ENCODE peak calls at places on chromosome 4, in seven cellular contexts. W, I, H, P, T, V and G are unnamed samples.

GRCh38 chr4:155807021-155807420 is 48.2 kb downstream of the GUCY1B1 start:
- DNase-seq in W (no peak), I (no peak), H (no peak), P (no peak), T (no peak), V (no peak), G (no peak)

GRCh38 chr4:176548571-176548970 is 228.8 kb downstream of the SPCS3 start:
- DNase-seq in W (no peak), I (no peak), H (no peak), P (no peak), T (no peak), V (no peak), G (no peak)

GRCh38 chr4:185229021-185229818 is 19.8 kb downstream of the SNX25 start:
- DNase-seq in W (no peak), I (peak; percentile 81), H (no peak), P (no peak), T (no peak), V (no peak), G (no peak)

GRCh38 chr4:72970756-72971155 is 98.8 kb downstream of the COX18 start:
- DNase-seq in W (no peak), I (no peak), H (no peak), P (no peak), T (no peak), V (no peak), G (no peak)

GRCh38 chr4:150769235-150769634 is 187.3 kb downstream of the MAB21L2 start:
- DNase-seq in W (no peak), I (peak; percentile 32), H (no peak), P (no peak), T (no peak), V (no peak), G (no peak)

GRCh38 chr4:54976682-54977081 is 148.7 kb downstream of the KDR start:
- DNase-seq in W (peak; percentile 79), I (no peak), H (no peak), P (no peak), T (no peak), V (no peak), G (no peak)

GRCh38 chr4:2792711-2793577 is at the start of gene SH3BP2:
- DNase-seq in W (peak; percentile 85), I (peak; percentile 86), H (peak; percentile 90), P (peak; percentile 48), T (peak; percentile 81), V (peak; percentile 91), G (peak; percentile 88)

GRCh38 chr4:54958236-54958635 is 167.2 kb downstream of the KDR start:
- DNase-seq in W (no peak), I (no peak), H (no peak), P (no peak), T (no peak), V (no peak), G (no peak)

GRCh38 chr4:186360551-186360950 is 94.6 kb downstream of the F11 start:
- DNase-seq in W (no peak), I (no peak), H (no peak), P (no peak), T (no peak), V (no peak), G (no peak)

GRCh38 chr4:158722917-158723793 is at the start of gene PPID:
- DNase-seq in W (peak; percentile 85), I (peak; percentile 88), H (peak; percentile 86), P (peak; percentile 85), T (peak; percentile 78), V (peak; percentile 92), G (peak; percentile 90)

GRCh38 chr4:172245493-172245892 is 432.3 kb downstream of the GALNTL6 start:
- DNase-seq in W (no peak), I (no peak), H (no peak), P (no peak), T (no peak), V (no peak), G (no peak)

GRCh38 chr4:119243868-119244267 is 31.4 kb downstream of the USP53 start:
- DNase-seq in W (no peak), I (no peak), H (no peak), P (no peak), T (no peak), V (no peak), G (no peak)

GRCh38 chr4:148515248-148515647 is 73.0 kb upstream of the NR3C2 start:
- DNase-seq in W (no peak), I (no peak), H (no peak), P (no peak), T (no peak), V (no peak), G (no peak)

GRCh38 chr4:7703669-7704068 is 236.0 kb downstream of the AFAP1 start:
- DNase-seq in W (no peak), I (no peak), H (no peak), P (no peak), T (no peak), V (no peak), G (no peak)

GRCh38 chr4:100497729-100498250 is 20.0 kb downstream of the EMCN start:
- DNase-seq in W (no peak), I (no peak), H (no peak), P (no peak), T (no peak), V (no peak), G (no peak)

GRCh38 chr4:180827193-180827592 is 1416.0 kb upstream of the TENM3 start:
- DNase-seq in W (no peak), I (no peak), H (peak; percentile 19), P (no peak), T (no peak), V (no peak), G (no peak)

GRCh38 chr4:163681208-163681821 is 186.8 kb downstream of the TMA16 start:
- DNase-seq in W (no peak), I (no peak), H (peak; percentile 25), P (peak; percentile 89), T (no peak), V (no peak), G (peak; percentile 56)

GRCh38 chr4:93480452-93480851 is 348.1 kb upstream of the ATOH1 start:
- DNase-seq in W (no peak), I (no peak), H (no peak), P (no peak), T (no peak), V (no peak), G (no peak)

GRCh38 chr4:63212075-63212474 is 1197.2 kb downstream of the TECRL start:
- DNase-seq in W (no peak), I (no peak), H (no peak), P (no peak), T (no peak), V (no peak), G (no peak)

GRCh38 chr4:54945838-54946237 is 179.6 kb downstream of the KDR start:
- DNase-seq in W (no peak), I (no peak), H (no peak), P (peak; percentile 26), T (no peak), V (no peak), G (no peak)

GRCh38 chr4:76892601-76893000 is 5.3 kb downstream of the SOWAHB start:
- DNase-seq in W (no peak), I (peak; percentile 61), H (no peak), P (no peak), T (no peak), V (no peak), G (no peak)

DNA sequence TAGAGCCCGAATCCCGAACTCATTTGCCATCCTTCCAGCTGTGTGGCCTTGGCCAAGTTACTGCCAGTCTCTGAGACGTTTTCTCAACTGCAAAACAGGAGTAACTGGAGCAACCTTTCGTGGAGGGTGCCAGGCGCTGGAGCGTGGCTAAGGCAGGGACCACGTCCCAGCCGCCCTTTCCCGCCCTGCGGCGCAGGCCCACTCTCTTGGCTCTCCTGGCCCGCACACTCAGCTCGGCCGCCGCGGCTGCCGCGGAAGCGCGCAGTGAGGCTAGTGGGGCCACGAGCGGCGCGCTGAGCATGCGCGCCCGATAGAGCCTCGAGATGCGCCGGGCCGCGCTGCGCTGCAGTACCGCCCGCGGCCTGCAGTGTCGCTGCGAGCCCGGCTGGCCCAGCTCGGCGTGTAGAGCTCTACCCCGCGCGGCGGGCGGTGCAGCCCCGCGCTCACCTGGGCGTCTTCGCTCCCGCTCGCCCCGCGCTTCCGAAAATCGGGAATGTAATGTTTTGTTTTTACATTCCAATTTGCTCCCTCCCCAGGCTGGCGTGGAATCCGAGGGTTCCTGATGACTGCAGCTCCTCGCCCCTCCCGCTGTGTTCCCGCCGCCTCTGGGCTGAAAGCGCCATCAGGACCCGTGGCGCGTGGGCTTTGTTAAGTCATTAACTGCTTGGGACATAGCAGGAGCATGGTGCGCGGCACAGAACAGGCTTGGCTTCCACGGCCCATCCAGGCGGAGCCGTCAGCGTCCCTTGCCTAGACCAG is 4.0 kb upstream of the ZNF518B start:
- DNase-seq in W (peak; percentile 77), I (peak; percentile 47), H (peak; percentile 93), P (peak; percentile 70), T (peak; percentile 33), V (peak; percentile 69), G (peak; percentile 91)
- TF ChIP-seq CTCF in W (peak; percentile 97), I (peak; percentile 33), H (peak; percentile 93), P (peak; percentile 76), T (peak; percentile 75), V (peak; percentile 99), G (peak; percentile 95)

DNA sequence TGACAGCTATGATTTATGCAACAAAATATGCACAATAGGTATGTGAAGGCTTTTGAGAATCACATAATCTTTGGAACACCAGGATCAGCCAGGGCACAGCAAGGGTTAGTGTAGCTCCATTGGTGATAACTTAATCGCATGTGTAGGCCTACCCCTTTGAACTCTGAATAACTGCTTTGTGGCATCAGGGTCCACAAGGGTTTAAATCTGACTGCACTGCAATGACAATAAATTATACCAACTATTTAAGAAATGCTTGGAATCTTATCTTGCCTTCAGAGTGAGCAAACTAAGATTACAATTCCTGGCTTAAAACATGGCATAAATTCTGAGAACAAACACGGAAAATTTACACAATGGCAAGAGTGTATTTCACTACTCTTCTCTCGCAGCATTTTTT is 245.8 kb downstream of the FBXO8 start:
- DNase-seq in W (no peak), I (no peak), H (no peak), P (no peak), T (no peak), V (no peak), G (no peak)
- TF ChIP-seq CTCF in W (no peak), I (no peak), H (no peak), P (no peak), T (no peak), V (no peak), G (no peak)

GRCh38 chr4:13219971-13220370 is 264.2 kb downstream of the RAB28 start:
- DNase-seq in W (no peak), I (no peak), H (no peak), P (no peak), T (no peak), V (no peak), G (no peak)
- TF ChIP-seq CTCF in W (no peak), I (no peak), H (no peak), P (no peak), T (no peak), V (no peak), G (no peak)

GRCh38 chr4:1753256-1753655 is 31.9 kb downstream of the TACC3 start:
- DNase-seq in W (no peak), I (no peak), H (no peak), P (no peak), T (no peak), V (no peak), G (no peak)

GRCh38 chr4:1755297-1755696 is 34.0 kb downstream of the TACC3 start:
- DNase-seq in W (no peak), I (no peak), H (no peak), P (no peak), T (no peak), V (no peak), G (no peak)

GRCh38 chr4:1752284-1753041 is 31.1 kb downstream of the TACC3 start:
- DNase-seq in W (no peak), I (no peak), H (peak; percentile 37), P (no peak), T (no peak), V (no peak), G (no peak)

GRCh38 chr4:1754336-1754735 is 33.0 kb downstream of the TACC3 start:
- DNase-seq in W (no peak), I (no peak), H (no peak), P (peak; percentile 13), T (no peak), V (no peak), G (no peak)

GRCh38 chr4:1753692-1754311 is 32.5 kb downstream of the TACC3 start:
- DNase-seq in W (no peak), I (peak; percentile 43), H (no peak), P (no peak), T (no peak), V (no peak), G (no peak)
- TF ChIP-seq CTCF in W (no peak), I (no peak), H (no peak), P (no peak), T (no peak), V (no peak), G (no peak)